ENCODE peak calls at places on chromosomes 6 and 20, in seven cellular contexts. N, C, Y, M, X, K and S are unnamed samples.

GRCh38 chr6:44247338-44248302 is 719 bp downstream of the HSP90AB1 start:
- DNase-seq in N (peak), C (peak), Y (peak), M (peak), X (peak), K (peak), S (peak)

GRCh38 chr6:77092971-77093370 is 370.3 kb downstream of the HTR1B start:
- DNase-seq in N (no peak), C (no peak), Y (peak), M (no peak), X (no peak), K (no peak), S (no peak)

GRCh38 chr6:133817460-133818047 is 71.4 kb upstream of the TCF21 start:
- DNase-seq in N (peak), C (no peak), Y (no peak), M (no peak), X (no peak), K (no peak), S (peak)

GRCh38 chr6:100176321-100176950 is 182.4 kb upstream of the MCHR2 start:
- DNase-seq in N (no peak), C (no peak), Y (peak), M (peak), X (no peak), K (no peak), S (peak)

GRCh38 chr6:47787620-47788497 is 6.0 kb downstream of the OPN5 start:
- DNase-seq in N (peak), C (peak), Y (peak), M (peak), X (peak), K (peak), S (peak)

GRCh38 chr6:129598244-129599187 is 111.5 kb downstream of the ARHGAP18 start:
- DNase-seq in N (no peak), C (no peak), Y (peak), M (peak), X (peak), K (no peak), S (peak)

GRCh38 chr6:111989743-111990142 is 64.2 kb upstream of the CCN6 start:
- DNase-seq in N (no peak), C (no peak), Y (no peak), M (no peak), X (peak), K (no peak), S (no peak)

GRCh38 chr6:6923605-6924004 is 184.2 kb upstream of the RREB1 start:
- DNase-seq in N (no peak), C (no peak), Y (no peak), M (no peak), X (no peak), K (no peak), S (no peak)

GRCh38 chr20:58573257-58573656 is 58.1 kb upstream of the APCDD1L start:
- DNase-seq in N (no peak), C (no peak), Y (no peak), M (no peak), X (no peak), K (no peak), S (no peak)

GRCh38 chr20:34040300-34041015 is 46.7 kb downstream of the RALY start:
- DNase-seq in N (no peak), C (no peak), Y (no peak), M (peak), X (no peak), K (no peak), S (no peak)

GRCh38 chr6:33785766-33786165 is 3.2 kb downstream of the LEMD2 start:
- DNase-seq in N (no peak), C (no peak), Y (peak), M (no peak), X (no peak), K (no peak), S (no peak)

GRCh38 chr6:165939601-165940290 is 227.9 kb downstream of the TBXT start:
- DNase-seq in N (no peak), C (no peak), Y (no peak), M (no peak), X (no peak), K (no peak), S (no peak)

GRCh38 chr20:17928633-17929311 is 39.8 kb downstream of the SNX5 start:
- DNase-seq in N (no peak), C (no peak), Y (no peak), M (peak), X (no peak), K (no peak), S (peak)